ENCODE peak calls at places on chromosomes 16 and 17, in six cellular contexts. One of them, this sample, is unnamed.

GRCh38 chr16:88634994-88635670 is 3.2 kb upstream of the IL17C start:
- DNase-seq in heart right ventricle: peak; percentile 16
- DNase-seq in uterus: no peak
- DNase-seq in stomach: no peak
- DNase-seq in GM23338: no peak
- DNase-seq in ovary: no peak
- DNase-seq in this sample: no peak

GRCh38 chr17:72393553-72393952 is 272.7 kb downstream of the SOX9 start:
- DNase-seq in uterus: no peak
- DNase-seq in stomach: no peak
- DNase-seq in GM23338: no peak
- DNase-seq in heart right ventricle: no peak
- DNase-seq in ovary: no peak
- DNase-seq in this sample: no peak

GRCh38 chr16:17289671-17290070 is 181.1 kb downstream of the XYLT1 start:
- DNase-seq in GM23338: no peak
- DNase-seq in stomach: no peak
- DNase-seq in heart right ventricle: no peak
- DNase-seq in ovary: no peak
- DNase-seq in uterus: no peak
- DNase-seq in this sample: no peak

GRCh38 chr17:31493656-31494155 is 102.2 kb downstream of the RAB11FIP4 start:
- DNase-seq in GM23338: no peak
- DNase-seq in uterus: no peak
- DNase-seq in heart right ventricle: no peak
- DNase-seq in stomach: no peak
- DNase-seq in ovary: no peak
- DNase-seq in this sample: no peak

GRCh38 chr17:50107790-50108414 is 12.8 kb downstream of the PDK2 start:
- DNase-seq in uterus: no peak
- DNase-seq in ovary: no peak
- DNase-seq in stomach: no peak
- DNase-seq in heart right ventricle: no peak
- DNase-seq in GM23338: no peak
- DNase-seq in this sample: no peak

GRCh38 chr16:88505405-88506082 is 52.5 kb downstream of the ZFPM1 start:
- DNase-seq in ovary: no peak
- DNase-seq in GM23338: peak; percentile 44
- DNase-seq in heart right ventricle: peak; percentile 54
- DNase-seq in stomach: peak; percentile 88
- DNase-seq in uterus: no peak
- DNase-seq in this sample: no peak

GRCh38 chr17:47883589-47884426 is 12.2 kb upstream of the SP2 start:
- DNase-seq in ovary: peak; percentile 81
- DNase-seq in GM23338: no peak
- DNase-seq in heart right ventricle: no peak
- DNase-seq in uterus: peak; percentile 41
- DNase-seq in stomach: no peak
- DNase-seq in this sample: no peak

GRCh38 chr16:86509759-86510464 is 415 bp upstream of the FOXF1 start:
- DNase-seq in uterus: peak; percentile 54
- DNase-seq in heart right ventricle: peak; percentile 54
- DNase-seq in ovary: peak; percentile 17
- DNase-seq in GM23338: peak; percentile 80
- DNase-seq in stomach: peak; percentile 46
- DNase-seq in this sample: no peak

GRCh38 chr17:33316733-33317132 is 23.6 kb upstream of the ASIC2 start:
- DNase-seq in stomach: no peak
- DNase-seq in heart right ventricle: no peak
- DNase-seq in uterus: no peak
- DNase-seq in GM23338: no peak
- DNase-seq in ovary: no peak
- DNase-seq in this sample: no peak

GRCh38 chr16:89596957-89597644 is 16.3 kb upstream of the DPEP1 start:
- DNase-seq in uterus: no peak
- DNase-seq in heart right ventricle: no peak
- DNase-seq in ovary: no peak
- DNase-seq in GM23338: no peak
- DNase-seq in stomach: no peak
- DNase-seq in this sample: no peak

GRCh38 chr17:37060966-37061365 is 112.2 kb downstream of the AATF start:
- DNase-seq in GM23338: no peak
- DNase-seq in uterus: no peak
- DNase-seq in heart right ventricle: no peak
- DNase-seq in stomach: no peak
- DNase-seq in ovary: no peak
- DNase-seq in this sample: no peak

GRCh38 chr17:60392845-60393702 is 1.1 kb upstream of the USP32 start:
- DNase-seq in stomach: peak; percentile 63
- DNase-seq in GM23338: peak; percentile 26
- DNase-seq in ovary: peak; percentile 17
- DNase-seq in uterus: no peak
- DNase-seq in heart right ventricle: no peak
- DNase-seq in this sample: no peak

GRCh38 chr17:49439673-49440571 is 25.2 kb upstream of the PHB1 start:
- DNase-seq in stomach: no peak
- DNase-seq in heart right ventricle: no peak
- DNase-seq in ovary: no peak
- DNase-seq in GM23338: no peak
- DNase-seq in uterus: no peak
- DNase-seq in this sample: no peak

GRCh38 chr17:78889525-78889924 is 13.5 kb downstream of the CEP295NL start:
- DNase-seq in heart right ventricle: no peak
- DNase-seq in stomach: no peak
- DNase-seq in uterus: no peak
- DNase-seq in GM23338: no peak
- DNase-seq in ovary: no peak
- DNase-seq in this sample: no peak

GRCh38 chr17:49739662-49740271 is 24.2 kb downstream of the FAM117A start:
- DNase-seq in heart right ventricle: peak; percentile 81
- DNase-seq in ovary: peak; percentile 81
- DNase-seq in GM23338: no peak
- DNase-seq in uterus: peak; percentile 76
- DNase-seq in stomach: peak; percentile 84
- DNase-seq in this sample: peak; percentile 88

GRCh38 chr16:31132979-31133599 is 2.4 kb downstream of the PRSS8 start:
- DNase-seq in uterus: no peak
- DNase-seq in GM23338: no peak
- DNase-seq in ovary: no peak
- DNase-seq in heart right ventricle: no peak
- DNase-seq in stomach: no peak
- DNase-seq in this sample: no peak

GRCh38 chr16:84985079-84986065 is 26.0 kb downstream of the ZDHHC7 start:
- DNase-seq in ovary: no peak
- DNase-seq in GM23338: no peak
- DNase-seq in uterus: no peak
- DNase-seq in heart right ventricle: no peak
- DNase-seq in stomach: no peak
- DNase-seq in this sample: no peak

GRCh38 chr17:50177983-50178834 is 12.4 kb downstream of the SGCA start:
- DNase-seq in GM23338: peak; percentile 80
- DNase-seq in heart right ventricle: peak; percentile 82
- DNase-seq in stomach: peak; percentile 79
- DNase-seq in ovary: peak; percentile 79
- DNase-seq in uterus: peak; percentile 70
- DNase-seq in this sample: peak; percentile 91

GRCh38 chr16:1723450-1724147 is 17.6 kb downstream of the MAPK8IP3 start:
- DNase-seq in heart right ventricle: no peak
- DNase-seq in uterus: no peak
- DNase-seq in ovary: no peak
- DNase-seq in GM23338: peak; percentile 67
- DNase-seq in stomach: peak; percentile 47
- DNase-seq in this sample: no peak

GRCh38 chr16:46774743-46775177 is 26.6 kb upstream of the MYLK3 start:
- DNase-seq in ovary: no peak
- DNase-seq in stomach: no peak
- DNase-seq in heart right ventricle: no peak
- DNase-seq in uterus: no peak
- DNase-seq in GM23338: no peak
- DNase-seq in this sample: no peak

GRCh38 chr17:80455784-80456183 is 20.6 kb downstream of the NPTX1 start:
- DNase-seq in heart right ventricle: no peak
- DNase-seq in uterus: no peak
- DNase-seq in ovary: no peak
- DNase-seq in stomach: no peak
- DNase-seq in GM23338: no peak
- DNase-seq in this sample: no peak

GRCh38 chr16:80602894-80603293 is 62.1 kb downstream of the DYNLRB2 start:
- DNase-seq in heart right ventricle: no peak
- DNase-seq in uterus: no peak
- DNase-seq in GM23338: no peak
- DNase-seq in ovary: no peak
- DNase-seq in stomach: no peak
- DNase-seq in this sample: no peak

GRCh38 chr16:80862153-80862552 is 57.8 kb upstream of the CDYL2 start:
- DNase-seq in uterus: no peak
- DNase-seq in heart right ventricle: no peak
- DNase-seq in stomach: no peak
- DNase-seq in GM23338: no peak
- DNase-seq in ovary: no peak
- DNase-seq in this sample: no peak

GRCh38 chr17:72139213-72139612 is 18.4 kb downstream of the SOX9 start:
- DNase-seq in stomach: no peak
- DNase-seq in ovary: no peak
- DNase-seq in GM23338: no peak
- DNase-seq in heart right ventricle: no peak
- DNase-seq in uterus: no peak
- DNase-seq in this sample: no peak

GRCh38 chr17:18009609-18010420 is 29.2 kb downstream of the ATPAF2 start:
- DNase-seq in GM23338: no peak
- DNase-seq in stomach: no peak
- DNase-seq in heart right ventricle: peak; percentile 51
- DNase-seq in uterus: no peak
- DNase-seq in ovary: no peak
- DNase-seq in this sample: no peak

GRCh38 chr17:27398691-27399090 is 57.6 kb upstream of the KSR1 start:
- DNase-seq in uterus: no peak
- DNase-seq in GM23338: no peak
- DNase-seq in ovary: no peak
- DNase-seq in heart right ventricle: no peak
- DNase-seq in stomach: peak; percentile 3
- DNase-seq in this sample: no peak

GRCh38 chr17:27400991-27401390 is 55.3 kb upstream of the KSR1 start:
- DNase-seq in stomach: peak; percentile 17
- DNase-seq in ovary: no peak
- DNase-seq in GM23338: no peak
- DNase-seq in heart right ventricle: no peak
- DNase-seq in uterus: no peak
- DNase-seq in this sample: no peak

GRCh38 chr17:27396045-27396444 is 60.2 kb upstream of the KSR1 start:
- DNase-seq in uterus: no peak
- DNase-seq in stomach: no peak
- DNase-seq in GM23338: no peak
- DNase-seq in heart right ventricle: no peak
- DNase-seq in ovary: no peak
- DNase-seq in this sample: no peak

DNA sequence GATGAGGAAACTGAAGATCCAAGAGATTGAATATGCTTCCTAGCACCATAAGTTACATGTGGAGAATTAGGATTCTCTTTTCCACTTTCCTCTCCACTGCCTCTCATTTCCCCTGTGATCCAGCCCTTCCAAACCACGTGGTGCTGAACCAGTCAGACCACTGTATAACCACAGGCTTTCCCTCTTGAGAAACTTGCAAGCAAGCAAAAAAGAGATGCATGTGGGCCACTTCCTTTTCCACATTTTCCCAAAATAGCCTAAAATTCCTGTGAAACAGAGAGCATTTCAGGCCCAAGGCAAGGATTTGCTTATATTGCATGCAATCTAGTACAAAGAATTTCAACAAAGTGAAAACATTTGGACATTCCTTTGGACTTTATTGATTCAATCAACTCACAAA is 59.3 kb upstream of the KSR1 start:
- DNase-seq in GM23338: no peak
- DNase-seq in heart right ventricle: no peak
- DNase-seq in stomach: no peak
- DNase-seq in ovary: no peak
- DNase-seq in uterus: no peak
- DNase-seq in this sample: no peak
- H3K27ac ChIP-seq in GM23338: no peak overlapping the region
- H3K27ac ChIP-seq in heart right ventricle: no peak overlapping the region
- H3K27ac ChIP-seq in stomach: no peak overlapping the region
- H3K27ac ChIP-seq in ovary: no peak overlapping the region
- H3K27ac ChIP-seq in uterus: no peak overlapping the region
- H3K27ac ChIP-seq in this sample: no peak overlapping the region

DNA sequence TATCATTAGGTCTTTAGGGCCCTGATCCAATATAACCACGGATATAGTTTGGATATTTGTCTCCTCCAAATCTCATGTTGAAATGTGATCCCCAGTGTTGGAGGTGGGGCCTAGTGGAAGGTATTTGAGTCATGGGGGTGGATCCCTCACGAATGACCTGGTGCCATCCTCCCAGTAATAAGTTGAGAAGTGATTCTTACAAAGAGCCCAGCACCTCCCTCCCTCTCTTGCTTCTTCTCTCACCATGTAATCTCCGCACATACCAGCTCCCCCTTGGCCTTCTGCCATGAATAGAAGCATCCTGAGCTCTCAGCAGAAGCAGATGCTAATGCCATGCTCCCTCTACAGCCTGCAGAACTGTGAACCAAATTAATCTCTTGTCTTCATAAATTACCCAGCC is 42.0 kb upstream of the RBBP6 start:
- DNase-seq in uterus: no peak
- DNase-seq in stomach: no peak
- DNase-seq in heart right ventricle: no peak
- DNase-seq in ovary: no peak
- DNase-seq in GM23338: peak; percentile 37
- DNase-seq in this sample: no peak
- H3K4me3 ChIP-seq in uterus: no peak overlapping the region
- H3K4me3 ChIP-seq in stomach: no peak overlapping the region
- H3K4me3 ChIP-seq in heart right ventricle: no peak overlapping the region
- H3K4me3 ChIP-seq in ovary: no peak overlapping the region
- H3K4me3 ChIP-seq in GM23338: no peak overlapping the region
- H3K4me3 ChIP-seq in this sample: no peak overlapping the region

GRCh38 chr16:63720848-63721247 is 1401.0 kb downstream of the CDH11 start:
- DNase-seq in GM23338: no peak
- DNase-seq in uterus: no peak
- DNase-seq in stomach: no peak
- DNase-seq in heart right ventricle: no peak
- DNase-seq in ovary: no peak
- DNase-seq in this sample: no peak
- TF ChIP-seq CTCF in GM23338: peak; percentile 57
- TF ChIP-seq CTCF in uterus: no peak
- TF ChIP-seq CTCF in stomach: no peak
- TF ChIP-seq CTCF in heart right ventricle: no peak
- TF ChIP-seq CTCF in ovary: no peak
- TF ChIP-seq CTCF in this sample: no peak

GRCh38 chr17:82648761-82649474 is 674 bp upstream of the WDR45B start:
- DNase-seq in heart right ventricle: peak; percentile 69
- DNase-seq in stomach: peak; percentile 43
- DNase-seq in GM23338: peak; percentile 57
- DNase-seq in ovary: peak; percentile 77
- DNase-seq in uterus: peak; percentile 77
- DNase-seq in this sample: peak; percentile 68
- H3K27ac ChIP-seq in heart right ventricle: peak overlapping the region; percentile 71
- H3K27ac ChIP-seq in stomach: peak overlapping the region; percentile 81
- H3K27ac ChIP-seq in GM23338: no peak overlapping the region
- H3K27ac ChIP-seq in ovary: peak overlapping the region; percentile 53
- H3K27ac ChIP-seq in uterus: peak overlapping the region; percentile 84
- H3K27ac ChIP-seq in this sample: peak overlapping the region; percentile 48

This sample was measured in right atrium auricular region.